ENCODE peak calls at places on chromosomes 1 and 21, in six cellular contexts. D is fibroblast of the conjunctiva; A is natural killer cell treated with Interleukin-12 subunit alpha and Interleukin-12 subunit beta and Interleukin-15 and Interleukin-18, amount 100 ng/mL, for 72 hours; N is naive thymus-derived CD4-positive, alpha-beta T cell; M is activated CD8-positive, alpha-beta T cell treated with anti-CD3 and anti-CD28 coated beads, Interleukin-2, amount 10 ng/mL, durations not matched to agents 7 days and 5 days; L is NCI-H2081. T is an unnamed sample.

GRCh38 chr1:31647106-31647505 is 2.4 kb upstream of the PEF1 start:
- DNase-seq in D (no peak), A (no peak), N (no peak), M (no peak), L (no peak), T (no peak)

GRCh38 chr1:92476071-92476607 is 10.6 kb downstream of the GFI1 start:
- DNase-seq in D (no peak), A (peak), N (peak), M (peak), L (no peak), T (no peak)

GRCh38 chr1:218030846-218031245 is 254.2 kb upstream of the RRP15 start:
- DNase-seq in D (no peak), A (no peak), N (no peak), M (no peak), L (no peak), T (no peak)

GRCh38 chr1:19028110-19028509 is 71.6 kb upstream of the IFFO2 start:
- DNase-seq in D (no peak), A (no peak), N (no peak), M (no peak), L (no peak), T (peak)

GRCh38 chr1:44822131-44822701 is 13.9 kb downstream of the BTBD19 start:
- DNase-seq in D (no peak), A (no peak), N (no peak), M (no peak), L (no peak), T (peak)

GRCh38 chr21:42461881-42462877 is 33.8 kb downstream of the RSPH1 start:
- DNase-seq in D (no peak), A (peak), N (no peak), M (no peak), L (no peak), T (peak)

GRCh38 chr1:79375352-79375751 is 368.8 kb upstream of the ADGRL4 start:
- DNase-seq in D (no peak), A (no peak), N (no peak), M (no peak), L (no peak), T (no peak)

GRCh38 chr1:110084226-110085078 is 14.0 kb upstream of the ALX3 start:
- DNase-seq in D (no peak), A (no peak), N (peak), M (peak), L (no peak), T (peak)

GRCh38 chr1:5975133-5975880 is 16.9 kb downstream of the NPHP4 start:
- DNase-seq in D (peak), A (no peak), N (peak), M (peak), L (peak), T (peak)

GRCh38 chr1:169670836-169671235 is 40.6 kb downstream of the SELL start:
- DNase-seq in D (no peak), A (no peak), N (no peak), M (no peak), L (no peak), T (no peak)

GRCh38 chr1:201112173-201112731 is at the start of gene CACNA1S:
- DNase-seq in D (no peak), A (no peak), N (no peak), M (no peak), L (no peak), T (peak)

GRCh38 chr1:66262233-66262632 is 271.7 kb upstream of the SGIP1 start:
- DNase-seq in D (peak), A (no peak), N (no peak), M (no peak), L (no peak), T (no peak)

GRCh38 chr1:206769331-206769731 is 1.2 kb upstream of the IL19 start:
- DNase-seq in D (no peak), A (peak), N (no peak), M (peak), L (no peak), T (no peak)

GRCh38 chr1:205191127-205191577 is 20.4 kb downstream of the DSTYK start:
- DNase-seq in D (no peak), A (no peak), N (no peak), M (no peak), L (no peak), T (no peak)

GRCh38 chr1:80534606-80535360 is 1266.0 kb upstream of the ADGRL2 start:
- DNase-seq in D (no peak), A (no peak), N (no peak), M (no peak), L (no peak), T (no peak)

GRCh38 chr1:31723828-31724359 is 20.1 kb upstream of the COL16A1 start:
- DNase-seq in D (no peak), A (no peak), N (no peak), M (peak), L (no peak), T (no peak)

GRCh38 chr1:109824349-109825115 is 60.8 kb upstream of the EPS8L3 start:
- DNase-seq in D (no peak), A (no peak), N (no peak), M (no peak), L (no peak), T (no peak)

GRCh38 chr1:102879439-102879993 is 228.8 kb downstream of the COL11A1 start:
- DNase-seq in D (no peak), A (no peak), N (no peak), M (no peak), L (no peak), T (no peak)

GRCh38 chr1:93844262-93845045 is 34.6 kb downstream of the DNTTIP2 start:
- DNase-seq in D (peak), A (no peak), N (peak), M (peak), L (peak), T (no peak)

GRCh38 chr1:29786195-29786594 is 549.9 kb downstream of the PTPRU start:
- DNase-seq in D (no peak), A (no peak), N (no peak), M (no peak), L (no peak), T (no peak)

GRCh38 chr1:160748877-160749269 is 9.8 kb downstream of the SLAMF7 start:
- DNase-seq in D (no peak), A (no peak), N (no peak), M (no peak), L (no peak), T (no peak)

GRCh38 chr1:214233856-214234634 is 46.9 kb upstream of the SMYD2 start:
- DNase-seq in D (no peak), A (no peak), N (no peak), M (no peak), L (no peak), T (no peak)

GRCh38 chr21:29413683-29414082 is 115.0 kb downstream of the BACH1 start:
- DNase-seq in D (no peak), A (no peak), N (no peak), M (no peak), L (no peak), T (no peak)

GRCh38 chr1:92567211-92567868 is 80.6 kb upstream of the GFI1 start:
- DNase-seq in D (no peak), A (no peak), N (no peak), M (no peak), L (no peak), T (no peak)

GRCh38 chr1:198265073-198265661 is 108.4 kb downstream of the NEK7 start:
- DNase-seq in D (no peak), A (no peak), N (no peak), M (no peak), L (no peak), T (no peak)

GRCh38 chr1:109777436-109777835 is 13.7 kb upstream of the EPS8L3 start:
- DNase-seq in D (no peak), A (peak), N (no peak), M (no peak), L (no peak), T (peak)

GRCh38 chr1:145990249-145991097 is 5.9 kb downstream of the TXNIP start:
- DNase-seq in D (no peak), A (no peak), N (no peak), M (no peak), L (no peak), T (no peak)

GRCh38 chr21:29240136-29240535 is 58.6 kb upstream of the BACH1 start:
- DNase-seq in D (no peak), A (no peak), N (no peak), M (no peak), L (no peak), T (no peak)

GRCh38 chr1:161721738-161722343 is 497 bp downstream of the FCRLB start:
- DNase-seq in D (no peak), A (no peak), N (no peak), M (no peak), L (no peak), T (no peak)

GRCh38 chr1:186496452-186496851 is 35.5 kb upstream of the PDC start:
- DNase-seq in D (no peak), A (no peak), N (no peak), M (no peak), L (no peak), T (no peak)

GRCh38 chr1:9588551-9589143 is at the start of gene TMEM201:
- DNase-seq in D (peak), A (peak), N (peak), M (peak), L (peak), T (peak)

GRCh38 chr1:205171369-205171768 is 40.1 kb downstream of the DSTYK start:
- DNase-seq in D (no peak), A (no peak), N (peak), M (peak), L (no peak), T (no peak)

GRCh38 chr1:180168786-180169640 is 14.3 kb downstream of the QSOX1 start:
- DNase-seq in D (no peak), A (no peak), N (no peak), M (peak), L (peak), T (no peak)

GRCh38 chr1:83760211-83760978 is 238.5 kb downstream of the TTLL7 start:
- DNase-seq in D (no peak), A (no peak), N (no peak), M (no peak), L (no peak), T (no peak)

GRCh38 chr1:32743380-32744062 is 41.0 kb upstream of the SYNC start:
- DNase-seq in D (no peak), A (no peak), N (no peak), M (no peak), L (no peak), T (peak)

GRCh38 chr1:20511518-20512428 is 3.8 kb upstream of the MUL1 start:
- DNase-seq in D (no peak), A (no peak), N (no peak), M (no peak), L (no peak), T (no peak)

GRCh38 chr1:215264649-215265048 is 182.1 kb downstream of the KCNK2 start:
- DNase-seq in D (no peak), A (no peak), N (no peak), M (no peak), L (no peak), T (no peak)

GRCh38 chr1:151024540-151025146 is 11.7 kb upstream of the BNIPL start:
- DNase-seq in D (peak), A (peak), N (peak), M (peak), L (peak), T (peak)

GRCh38 chr1:203905275-203905674 is 43.9 kb downstream of the SNRPE start:
- DNase-seq in D (no peak), A (no peak), N (no peak), M (no peak), L (no peak), T (no peak)

GRCh38 chr1:232993555-232993954 is 43.1 kb downstream of the NTPCR start:
- DNase-seq in D (no peak), A (no peak), N (no peak), M (no peak), L (no peak), T (no peak)